ENCODE peak calls at places on chromosomes 5 and 9, in ten cellular contexts. R, K, C, V, P, T, N, J, F and I are unnamed samples.

GRCh38 chr5:37501152-37501551 is 122.0 kb downstream of the WDR70 start:
- DNase-seq in R (no peak), K (no peak), C (peak; percentile 7), V (no peak), P (no peak), T (no peak), N (no peak), J (no peak), F (no peak), I (no peak)

GRCh38 chr9:77433675-77434445 is 214.3 kb downstream of the GNA14 start:
- DNase-seq in R (peak; percentile 56), K (peak; percentile 43), C (peak; percentile 74), V (peak; percentile 36), P (peak; percentile 58), T (peak; percentile 28), N (peak; percentile 85), J (no peak), F (peak; percentile 51), I (no peak)

GRCh38 chr9:71098801-71099200 is 22.6 kb downstream of the TRPM3 start:
- DNase-seq in R (no peak), K (no peak), C (no peak), V (no peak), P (no peak), T (no peak), N (no peak), J (no peak), F (no peak), I (no peak)

GRCh38 chr9:122084276-122084675 is 8.8 kb downstream of the TTLL11 start:
- DNase-seq in R (no peak), K (no peak), C (no peak), V (no peak), P (no peak), T (no peak), N (no peak), J (no peak), F (no peak), I (no peak)

GRCh38 chr9:16445141-16445920 is 425.1 kb downstream of the BNC2 start:
- DNase-seq in R (no peak), K (no peak), C (peak; percentile 57), V (peak; percentile 80), P (no peak), T (no peak), N (peak; percentile 14), J (no peak), F (no peak), I (no peak)

GRCh38 chr5:21152611-21153010 is 1164.6 kb upstream of the CDH18 start:
- DNase-seq in R (no peak), K (peak; percentile 26), C (peak; percentile 0), V (peak; percentile 95), P (no peak), T (no peak), N (peak; percentile 2), J (no peak), F (no peak), I (no peak)

GRCh38 chr5:95057610-95058009 is 227.3 kb downstream of the MCTP1 start:
- DNase-seq in R (no peak), K (no peak), C (no peak), V (no peak), P (no peak), T (no peak), N (no peak), J (no peak), F (no peak), I (no peak)

GRCh38 chr9:93096131-93096802 is at the start of gene CARD19:
- DNase-seq in R (peak; percentile 59), K (peak; percentile 61), C (peak; percentile 12), V (peak; percentile 50), P (peak; percentile 61), T (peak; percentile 43), N (peak; percentile 55), J (no peak), F (no peak), I (no peak)

DNA sequence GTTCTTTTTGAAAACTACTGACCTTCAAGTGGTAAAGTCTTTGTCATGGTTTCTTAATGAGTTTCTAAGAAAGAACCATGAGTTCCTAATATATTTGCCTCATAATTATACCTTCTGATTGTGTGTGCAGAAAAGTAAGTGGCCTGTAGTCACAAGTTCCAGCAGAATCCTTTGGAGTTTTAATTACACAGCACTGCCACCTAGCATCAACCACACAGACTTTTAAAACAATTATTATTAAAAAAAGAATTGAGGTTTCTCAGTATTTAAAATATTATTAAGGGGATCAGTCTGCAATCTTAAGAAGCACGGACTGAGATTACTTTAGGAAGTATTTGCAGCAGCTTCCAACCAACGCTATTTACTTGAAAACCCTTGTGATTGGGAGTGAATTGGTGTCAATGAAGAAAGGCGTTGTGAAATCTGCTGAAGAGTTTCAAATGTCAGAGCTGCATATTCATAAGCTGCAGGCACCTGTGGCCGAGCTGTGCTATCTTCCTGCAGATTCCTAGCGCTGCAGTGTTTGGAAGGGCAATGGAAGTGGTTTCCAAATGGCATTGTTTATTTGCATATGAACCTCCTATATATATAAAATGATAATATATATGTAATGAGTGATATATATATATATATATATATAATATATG is 1074.2 kb upstream of the WWC1 start:
- DNase-seq in R (no peak), K (no peak), C (no peak), V (no peak), P (no peak), T (no peak), N (no peak), J (no peak), F (no peak), I (no peak)
- TF ChIP-seq CTCF in R (peak; percentile 33), K (peak; percentile 18), C (no peak), V (no peak), P (no peak), T (peak; percentile 17), N (no peak), J (peak; percentile 22), F (peak; percentile 18), I (no peak)

GRCh38 chr5:138539791-138540190 is 3.2 kb downstream of the ETF1 start:
- DNase-seq in R (no peak), K (no peak), C (no peak), V (no peak), P (no peak), T (no peak), N (no peak), J (no peak), F (no peak), I (no peak)

GRCh38 chr5:138536665-138537315 is 6.2 kb downstream of the ETF1 start:
- DNase-seq in R (no peak), K (no peak), C (no peak), V (no peak), P (no peak), T (no peak), N (no peak), J (no peak), F (no peak), I (no peak)

GRCh38 chr5:138541511-138541910 is 1.5 kb downstream of the ETF1 start:
- DNase-seq in R (no peak), K (no peak), C (no peak), V (no peak), P (no peak), T (no peak), N (no peak), J (no peak), F (no peak), I (no peak)

GRCh38 chr5:138536215-138536614 is 6.8 kb downstream of the ETF1 start:
- DNase-seq in R (no peak), K (no peak), C (no peak), V (no peak), P (no peak), T (no peak), N (no peak), J (no peak), F (no peak), I (no peak)

GRCh38 chr5:138538943-138539627 is 4.0 kb downstream of the ETF1 start:
- DNase-seq in R (no peak), K (no peak), C (no peak), V (no peak), P (no peak), T (no peak), N (no peak), J (no peak), F (no peak), I (no peak)
- TF ChIP-seq CTCF in R (no peak), K (no peak), C (no peak), V (no peak), P (no peak), T (no peak), N (no peak), J (no peak), F (no peak), I (no peak)

DNA sequence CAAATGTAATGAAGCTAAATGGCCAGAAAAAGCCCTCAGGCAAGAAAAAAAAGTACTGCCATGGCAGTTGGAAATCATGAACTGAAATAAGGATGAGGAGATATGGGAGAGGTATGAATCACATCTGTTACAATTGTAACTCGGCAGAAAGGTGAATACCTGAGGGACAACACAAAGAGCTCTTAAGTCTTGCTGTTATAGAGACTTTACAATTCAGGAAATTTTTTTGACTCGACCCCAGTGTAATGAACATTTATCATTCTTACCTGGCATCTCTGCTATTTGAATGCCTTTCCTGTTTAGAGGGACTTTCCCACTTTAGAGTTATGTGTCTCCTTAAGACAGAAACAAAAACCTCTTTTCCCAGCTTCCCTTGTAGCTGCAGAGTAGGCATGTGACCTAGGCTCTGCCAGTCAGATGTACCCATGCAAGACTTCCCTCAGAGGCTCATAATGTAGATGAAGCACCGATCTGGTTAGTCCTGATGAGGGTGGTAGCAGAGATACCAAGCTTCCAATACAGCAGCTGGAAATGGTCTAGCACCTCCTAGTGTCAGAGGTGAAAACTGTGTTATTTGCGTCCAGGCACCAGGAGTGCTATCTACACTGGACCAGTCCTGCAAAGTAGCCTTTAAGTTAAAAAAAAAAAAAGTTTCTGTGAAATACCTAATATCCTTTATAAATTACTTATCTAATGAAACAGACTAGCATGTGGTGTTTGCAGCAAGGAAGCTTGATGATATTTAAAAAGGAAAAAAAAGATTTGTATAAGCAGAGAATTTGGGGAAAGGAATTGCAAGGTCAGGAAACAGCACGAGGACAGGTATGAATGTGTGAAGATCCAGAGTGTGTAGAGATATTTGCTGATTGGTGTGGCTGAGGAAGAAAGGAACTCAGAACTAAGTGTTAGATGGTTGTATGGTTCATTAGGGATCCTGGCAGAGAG is 146.9 kb upstream of the SLC1A3 start:
- DNase-seq in R (no peak), K (peak; percentile 17), C (no peak), V (peak; percentile 82), P (no peak), T (no peak), N (no peak), J (no peak), F (no peak), I (no peak)
- TF ChIP-seq CTCF in R (no peak), K (peak; percentile 47), C (no peak), V (peak; percentile 46), P (no peak), T (peak; percentile 34), N (peak; percentile 13), J (peak; percentile 50), F (peak; percentile 54), I (peak; percentile 18)

DNA sequence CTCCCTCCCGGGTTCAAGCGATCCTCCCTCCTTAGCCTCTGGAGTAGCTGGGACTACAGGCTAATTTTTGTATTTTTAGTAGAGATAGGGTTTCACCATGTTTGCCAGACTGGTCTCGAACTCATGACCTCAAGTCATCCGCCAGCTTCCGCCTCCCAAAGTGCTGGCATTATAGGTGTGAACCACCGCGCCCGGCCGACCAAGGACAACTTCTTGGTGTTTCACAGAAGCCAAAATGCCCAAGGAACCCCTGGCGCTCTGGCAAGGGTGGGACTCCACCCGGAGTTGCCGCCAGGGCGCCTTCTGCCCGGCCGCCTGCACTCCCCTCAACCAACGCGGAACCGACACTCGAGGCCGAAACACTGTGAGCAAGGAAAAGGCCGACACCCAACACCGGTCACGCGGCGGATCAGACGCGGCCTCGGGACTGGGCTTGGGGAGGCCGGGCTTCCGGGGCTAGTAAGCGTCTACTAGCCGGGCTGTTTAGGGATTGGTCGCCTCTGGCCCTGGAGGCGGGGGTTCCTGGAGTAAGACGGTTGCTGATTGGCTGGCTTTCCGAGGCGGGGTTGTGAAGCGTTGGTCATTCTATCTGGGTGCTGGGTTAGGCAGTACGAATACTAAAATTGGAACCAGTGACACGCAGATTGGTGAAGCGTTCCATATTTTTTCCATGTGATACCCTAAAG is 7.7 kb upstream of the CFAP157 start:
- DNase-seq in R (peak; percentile 97), K (peak; percentile 93), C (peak; percentile 92), V (peak; percentile 85), P (peak; percentile 98), T (peak; percentile 75), N (peak; percentile 98), J (peak; percentile 91), F (peak; percentile 87), I (peak; percentile 89)
- TF ChIP-seq CTCF in R (peak; percentile 43), K (no peak), C (no peak), V (no peak), P (no peak), T (peak; percentile 22), N (no peak), J (peak; percentile 51), F (peak; percentile 39), I (no peak)